ENCODE peak calls at places on chromosomes 3 and 15, in nine cellular contexts. Q is GM23338, A is GDM1, K is NCI-H510A treated with DMSO at 0.1 percent for 48 hours, X is GM04504, O is D341Med, H is B cell, Y is GM23248, P is A172. V is an unnamed sample.

GRCh38 chr3:59820352-59820934 is 770.6 kb upstream of the CFAP20DC start:
- DNase-seq in O (no peak), Q (no peak), A (no peak), P (peak; percentile 45), Y (peak; percentile 71), X (no peak), H (no peak), K (no peak), V (peak; percentile 39)

GRCh38 chr15:68795298-68795848 is 25.3 kb downstream of the ANP32A start:
- DNase-seq in O (peak; percentile 96), Y (peak; percentile 94), P (peak; percentile 26), Q (peak; percentile 97), H (peak; percentile 75), X (peak; percentile 75), K (no peak), A (no peak), V (peak; percentile 53)

GRCh38 chr15:58748040-58748786 is 1.3 kb downstream of the ADAM10 start:
- DNase-seq in A (no peak), P (no peak), O (no peak), K (no peak), X (no peak), Q (no peak), H (peak; percentile 33), Y (peak; percentile 49), V (no peak)

GRCh38 chr3:184560992-184561328 is 625 bp upstream of the EPHB3 start:
- DNase-seq in Q (no peak), A (no peak), O (no peak), K (no peak), P (no peak), Y (peak; percentile 77), H (no peak), X (no peak), V (peak; percentile 36)

GRCh38 chr15:28992996-28993719 is 107.4 kb downstream of the APBA2 start:
- DNase-seq in Q (no peak), A (no peak), O (no peak), K (no peak), P (no peak), X (no peak), Y (no peak), H (no peak), V (no peak)

GRCh38 chr3:195809796-195810454 is 1.8 kb downstream of the MUC4 start:
- DNase-seq in X (no peak), P (peak; percentile 49), K (no peak), O (no peak), H (no peak), A (no peak), Y (no peak), Q (no peak), V (no peak)

GRCh38 chr15:39746176-39746575 is 36.5 kb downstream of the FSIP1 start:
- DNase-seq in Q (no peak), P (no peak), Y (peak; percentile 44), A (no peak), H (no peak), K (no peak), O (no peak), X (no peak), V (peak; percentile 36)

GRCh38 chr3:20739814-20740213 is 553.8 kb upstream of the SGO1 start:
- DNase-seq in A (no peak), P (peak; percentile 19), X (no peak), O (no peak), Y (peak; percentile 5), Q (no peak), H (no peak), K (no peak), V (no peak)

GRCh38 chr3:170563712-170564423 is 22.0 kb downstream of the SLC7A14 start:
- DNase-seq in X (peak; percentile 44), O (no peak), H (no peak), A (no peak), Y (peak; percentile 71), P (peak; percentile 67), Q (peak; percentile 4), K (peak; percentile 57), V (peak; percentile 30)

V was measured in skeletal muscle cell.